ENCODE peak calls at places on chromosomes 7 and 10, in six cellular contexts. H is body of pancreas, Q is NT2/D1, J is SJCRH30, R is testis, L is IMR-90. D is an unnamed sample.

GRCh38 chr7:70285176-70285575 is 686.9 kb downstream of the AUTS2 start:
- DNase-seq in H (no peak), J (no peak), R (no peak), L (no peak), Q (no peak), D (no peak)

GRCh38 chr10:44857363-44858016 is 53.6 kb upstream of the TMEM72 start:
- DNase-seq in J (peak; percentile 19), Q (peak; percentile 89), L (peak; percentile 84), R (peak; percentile 79), H (peak; percentile 59), D (no peak)

GRCh38 chr7:21773326-21773725 is 172.4 kb downstream of the CDCA7L start:
- DNase-seq in H (no peak), R (no peak), Q (no peak), L (no peak), J (no peak), D (no peak)

GRCh38 chr10:83982812-83983211 is 156.5 kb upstream of the GHITM start:
- DNase-seq in Q (no peak), H (no peak), R (no peak), J (no peak), L (no peak), D (no peak)

GRCh38 chr7:2417981-2418481 is 14.6 kb downstream of the CHST12 start:
- DNase-seq in Q (no peak), H (no peak), R (no peak), J (no peak), L (peak; percentile 36), D (no peak)

GRCh38 chr7:22564511-22565045 is 64.6 kb upstream of the STEAP1B start:
- DNase-seq in R (no peak), J (no peak), Q (no peak), L (peak; percentile 88), H (peak; percentile 47), D (no peak)

GRCh38 chr7:99386584-99387238 is 12.2 kb downstream of the ARPC1B start:
- DNase-seq in L (peak; percentile 37), H (no peak), Q (no peak), R (no peak), J (no peak), D (no peak)

GRCh38 chr7:66769833-66770512 is 29.4 kb downstream of the RABGEF1 start:
- DNase-seq in Q (no peak), R (no peak), H (no peak), J (no peak), L (peak; percentile 74), D (no peak)

DNA sequence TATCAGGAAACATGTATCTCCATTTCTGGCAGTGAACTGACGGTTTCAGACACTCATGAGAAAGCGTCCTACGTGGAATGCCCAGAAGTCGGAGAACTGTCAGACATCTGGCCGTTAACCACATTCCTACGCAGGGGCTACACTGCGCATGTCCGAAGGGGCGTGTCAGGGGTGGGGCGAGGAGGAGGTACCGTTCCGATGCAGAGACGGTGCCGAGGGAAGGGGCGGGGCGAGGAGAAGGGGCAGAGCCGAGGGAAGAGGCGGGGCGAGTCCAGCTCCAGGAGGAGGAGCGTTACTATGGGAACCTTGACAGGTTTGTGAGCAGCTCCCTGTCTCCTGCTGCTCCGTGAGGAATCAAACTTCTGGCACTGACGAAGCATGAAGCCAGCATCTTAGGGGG is 366.9 kb upstream of the NUPR2 start:
- DNase-seq in L (no peak), J (no peak), R (peak; percentile 91), H (no peak), Q (no peak), D (no peak)
- H3K9me3 ChIP-seq in L (peaks cover 49% of the 10 kb centered on the region), J (no peaks in the 10 kb centered on the region), R (no peaks in the 10 kb centered on the region), H (peaks cover 32% of the 10 kb centered on the region), Q (peaks cover 36% of the 10 kb centered on the region), D (peaks cover 14% of the 10 kb centered on the region)

DNA sequence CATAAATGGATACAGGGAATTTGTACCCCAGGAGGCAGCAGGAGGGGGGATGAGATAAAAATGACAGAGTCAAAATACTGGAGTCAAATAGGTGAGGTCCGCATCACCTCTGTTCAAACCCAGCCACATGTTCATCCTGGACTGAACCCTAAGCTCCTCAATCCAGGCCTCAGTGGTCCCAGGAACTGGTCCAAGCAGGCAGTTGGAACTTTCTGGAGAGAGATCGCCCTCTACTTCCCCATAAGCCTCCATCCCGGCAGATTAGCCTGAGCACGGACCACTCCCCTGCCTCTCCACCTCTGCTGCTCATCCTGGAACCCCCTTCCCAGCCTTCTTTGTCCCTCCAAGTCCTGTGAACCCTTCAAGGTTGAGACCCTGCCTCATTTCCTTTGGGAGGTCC is 959.7 kb upstream of the ZNF722 start:
- DNase-seq in H (no peak), Q (no peak), R (no peak), L (no peak), J (no peak), D (no peak)
- H3K9me3 ChIP-seq in H (no peaks in the 10 kb centered on the region), Q (no peaks in the 10 kb centered on the region), R (no peaks in the 10 kb centered on the region), L (peaks cover 51% of the 10 kb centered on the region), J (no peaks in the 10 kb centered on the region), D (peaks cover 19% of the 10 kb centered on the region)

GRCh38 chr10:21888959-21889358 is 114.6 kb downstream of the DNAJC1 start:
- DNase-seq in R (no peak), Q (no peak), H (no peak), J (peak; percentile 26), L (no peak), D (no peak)
- H3K9me3 ChIP-seq in R (no peaks in the 10 kb centered on the region), Q (no peaks in the 10 kb centered on the region), H (no peaks in the 10 kb centered on the region), J (no peaks in the 10 kb centered on the region), L (peaks cover 2% of the 10 kb centered on the region), D (no peaks in the 10 kb centered on the region)

GRCh38 chr10:131437556-131438465 is 126.3 kb upstream of the TCERG1L start:
- DNase-seq in Q (no peak), L (no peak), H (no peak), J (no peak), R (no peak), D (no peak)
- H3K9me3 ChIP-seq in Q (no peaks in the 10 kb centered on the region), L (peaks cover 52% of the 10 kb centered on the region), H (no peaks in the 10 kb centered on the region), J (no peaks in the 10 kb centered on the region), R (no peaks in the 10 kb centered on the region), D (peaks cover 2% of the 10 kb centered on the region)

DNA sequence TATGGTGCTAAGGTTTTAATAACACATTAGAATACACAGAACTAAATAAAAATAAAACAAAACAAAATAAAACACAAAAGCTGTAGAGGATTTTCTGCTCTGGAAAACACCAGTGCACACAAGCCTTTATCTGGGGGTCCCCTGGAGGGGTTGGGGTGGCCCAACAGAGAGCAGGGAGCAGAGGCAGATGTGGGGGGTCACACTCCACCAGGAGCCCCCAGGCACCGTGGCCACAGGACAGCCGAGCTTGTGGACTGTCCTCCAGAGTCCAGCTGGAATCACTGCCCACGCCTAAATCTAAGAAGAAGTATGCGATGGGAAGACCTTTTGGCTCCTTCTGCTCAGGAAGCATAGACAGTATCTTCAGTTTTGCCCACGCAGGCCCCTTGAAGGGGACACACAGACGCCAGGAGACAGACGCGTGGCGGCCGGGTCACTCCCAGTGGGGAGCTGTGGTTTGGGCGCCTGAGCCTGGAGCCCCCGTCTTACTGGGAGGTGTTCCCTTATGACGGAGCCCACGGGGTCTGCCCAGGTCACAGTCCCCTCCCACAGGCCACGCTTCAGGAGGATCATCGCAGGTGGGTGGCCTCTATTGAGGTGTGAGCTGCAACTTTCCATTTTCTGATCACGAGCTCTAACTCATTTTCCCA is 595.0 kb downstream of the PTPRN2 start:
- DNase-seq in Q (no peak), L (no peak), H (no peak), J (no peak), R (no peak), D (no peak)
- H3K9me3 ChIP-seq in Q (no peaks in the 10 kb centered on the region), L (peaks cover 65% of the 10 kb centered on the region), H (no peaks in the 10 kb centered on the region), J (no peaks in the 10 kb centered on the region), R (no peaks in the 10 kb centered on the region), D (peaks cover 10% of the 10 kb centered on the region)